ENCODE peak calls at places on chromosomes 16 and 17, in ten cellular contexts. One of them, this sample, is unnamed.

GRCh38 chr17:1746975-1747543 is 4.4 kb downstream of the SERPINF2 start:
- DNase-seq in endodermal cell: peak; percentile 82
- DNase-seq in prostate gland: peak; percentile 94
- DNase-seq in BE2C: no peak
- DNase-seq in transverse colon: peak; percentile 77
- DNase-seq in nephron progenitor cell: no peak
- DNase-seq in heart left ventricle: no peak
- DNase-seq in right lobe of liver: peak; percentile 87
- DNase-seq in HFFc6: no peak
- DNase-seq in AG04450: no peak
- DNase-seq in this sample: no peak

GRCh38 chr17:61837175-61838051 is 25.9 kb downstream of the BRIP1 start:
- DNase-seq in endodermal cell: peak; percentile 85
- DNase-seq in prostate gland: peak; percentile 47
- DNase-seq in BE2C: peak; percentile 79
- DNase-seq in transverse colon: peak; percentile 60
- DNase-seq in nephron progenitor cell: peak; percentile 51
- DNase-seq in heart left ventricle: no peak
- DNase-seq in right lobe of liver: no peak
- DNase-seq in HFFc6: peak; percentile 52
- DNase-seq in AG04450: peak; percentile 45
- DNase-seq in this sample: peak; percentile 37

GRCh38 chr17:59418732-59419166 is 87.3 kb downstream of the YPEL2 start:
- DNase-seq in endodermal cell: peak; percentile 77
- DNase-seq in prostate gland: no peak
- DNase-seq in BE2C: peak; percentile 22
- DNase-seq in transverse colon: no peak
- DNase-seq in nephron progenitor cell: no peak
- DNase-seq in heart left ventricle: no peak
- DNase-seq in right lobe of liver: no peak
- DNase-seq in HFFc6: no peak
- DNase-seq in AG04450: no peak
- DNase-seq in this sample: no peak

GRCh38 chr17:3475812-3476686 is at the start of gene ASPA:
- DNase-seq in endodermal cell: no peak
- DNase-seq in prostate gland: no peak
- DNase-seq in BE2C: no peak
- DNase-seq in transverse colon: no peak
- DNase-seq in nephron progenitor cell: no peak
- DNase-seq in heart left ventricle: no peak
- DNase-seq in right lobe of liver: no peak
- DNase-seq in HFFc6: no peak
- DNase-seq in AG04450: no peak
- DNase-seq in this sample: no peak

GRCh38 chr17:67080804-67081203 is 36.5 kb downstream of the CACNG1 start:
- DNase-seq in endodermal cell: no peak
- DNase-seq in prostate gland: no peak
- DNase-seq in BE2C: no peak
- DNase-seq in transverse colon: no peak
- DNase-seq in nephron progenitor cell: no peak
- DNase-seq in heart left ventricle: no peak
- DNase-seq in right lobe of liver: no peak
- DNase-seq in HFFc6: no peak
- DNase-seq in AG04450: no peak
- DNase-seq in this sample: no peak

GRCh38 chr17:17414316-17414937 is 62.4 kb upstream of the MED9 start:
- DNase-seq in endodermal cell: no peak
- DNase-seq in prostate gland: no peak
- DNase-seq in BE2C: no peak
- DNase-seq in transverse colon: no peak
- DNase-seq in nephron progenitor cell: no peak
- DNase-seq in heart left ventricle: no peak
- DNase-seq in right lobe of liver: no peak
- DNase-seq in HFFc6: peak; percentile 78
- DNase-seq in AG04450: no peak
- DNase-seq in this sample: no peak

GRCh38 chr17:7403043-7403901 is 625 bp downstream of the TMEM256 start:
- DNase-seq in endodermal cell: no peak
- DNase-seq in prostate gland: no peak
- DNase-seq in BE2C: peak; percentile 61
- DNase-seq in transverse colon: peak; percentile 75
- DNase-seq in nephron progenitor cell: peak; percentile 75
- DNase-seq in heart left ventricle: no peak
- DNase-seq in right lobe of liver: peak; percentile 80
- DNase-seq in HFFc6: no peak
- DNase-seq in AG04450: peak; percentile 39
- DNase-seq in this sample: no peak

GRCh38 chr16:65069766-65070165 is 52.1 kb downstream of the CDH11 start:
- DNase-seq in endodermal cell: no peak
- DNase-seq in prostate gland: no peak
- DNase-seq in BE2C: no peak
- DNase-seq in transverse colon: no peak
- DNase-seq in nephron progenitor cell: no peak
- DNase-seq in heart left ventricle: no peak
- DNase-seq in right lobe of liver: no peak
- DNase-seq in HFFc6: no peak
- DNase-seq in AG04450: no peak
- DNase-seq in this sample: no peak

GRCh38 chr17:63550816-63551639 is 751 bp downstream of the DCAF7 start:
- DNase-seq in endodermal cell: peak; percentile 83
- DNase-seq in prostate gland: no peak
- DNase-seq in BE2C: peak; percentile 70
- DNase-seq in transverse colon: peak; percentile 23
- DNase-seq in nephron progenitor cell: peak; percentile 46
- DNase-seq in heart left ventricle: no peak
- DNase-seq in right lobe of liver: no peak
- DNase-seq in HFFc6: peak; percentile 31
- DNase-seq in AG04450: no peak
- DNase-seq in this sample: no peak

GRCh38 chr17:76738468-76738850 is 540 bp downstream of the MFSD11 start:
- DNase-seq in endodermal cell: no peak
- DNase-seq in prostate gland: no peak
- DNase-seq in BE2C: no peak
- DNase-seq in transverse colon: no peak
- DNase-seq in nephron progenitor cell: no peak
- DNase-seq in heart left ventricle: no peak
- DNase-seq in right lobe of liver: no peak
- DNase-seq in HFFc6: no peak
- DNase-seq in AG04450: no peak
- DNase-seq in this sample: no peak

GRCh38 chr17:76737082-76737675 is at the start of gene SRSF2:
- DNase-seq in endodermal cell: peak; percentile 100
- DNase-seq in prostate gland: peak; percentile 97
- DNase-seq in BE2C: peak; percentile 98
- DNase-seq in transverse colon: peak; percentile 98
- DNase-seq in nephron progenitor cell: peak; percentile 98
- DNase-seq in heart left ventricle: peak; percentile 99
- DNase-seq in right lobe of liver: peak; percentile 99
- DNase-seq in HFFc6: peak; percentile 98
- DNase-seq in AG04450: peak; percentile 97
- DNase-seq in this sample: peak; percentile 100

GRCh38 chr17:76736349-76737081 is 616 bp downstream of the SRSF2 start:
- DNase-seq in endodermal cell: peak; percentile 86
- DNase-seq in prostate gland: peak; percentile 66
- DNase-seq in BE2C: peak; percentile 73
- DNase-seq in transverse colon: peak; percentile 82
- DNase-seq in nephron progenitor cell: peak; percentile 75
- DNase-seq in heart left ventricle: peak; percentile 90
- DNase-seq in right lobe of liver: peak; percentile 86
- DNase-seq in HFFc6: peak; percentile 65
- DNase-seq in AG04450: no peak
- DNase-seq in this sample: peak; percentile 64

GRCh38 chr17:76735586-76736348 is 1.4 kb downstream of the SRSF2 start:
- DNase-seq in endodermal cell: no peak
- DNase-seq in prostate gland: no peak
- DNase-seq in BE2C: no peak
- DNase-seq in transverse colon: no peak
- DNase-seq in nephron progenitor cell: no peak
- DNase-seq in heart left ventricle: no peak
- DNase-seq in right lobe of liver: no peak
- DNase-seq in HFFc6: no peak
- DNase-seq in AG04450: no peak
- DNase-seq in this sample: no peak

GRCh38 chr17:76737676-76738467 is at the start of gene MFSD11:
- DNase-seq in endodermal cell: peak; percentile 99
- DNase-seq in prostate gland: peak; percentile 88
- DNase-seq in BE2C: peak; percentile 97
- DNase-seq in transverse colon: peak; percentile 93
- DNase-seq in nephron progenitor cell: peak; percentile 94
- DNase-seq in heart left ventricle: peak; percentile 96
- DNase-seq in right lobe of liver: peak; percentile 96
- DNase-seq in HFFc6: peak; percentile 92
- DNase-seq in AG04450: peak; percentile 90
- DNase-seq in this sample: peak; percentile 91
- TF ChIP-seq CTCF in endodermal cell: no peak
- TF ChIP-seq CTCF in prostate gland: no peak
- TF ChIP-seq CTCF in BE2C: no peak
- TF ChIP-seq CTCF in transverse colon: no peak
- TF ChIP-seq CTCF in nephron progenitor cell: no peak
- TF ChIP-seq CTCF in heart left ventricle: no peak
- TF ChIP-seq CTCF in right lobe of liver: no peak
- TF ChIP-seq CTCF in HFFc6: no peak
- TF ChIP-seq CTCF in AG04450: no peak
- TF ChIP-seq CTCF in this sample: no peak

DNA sequence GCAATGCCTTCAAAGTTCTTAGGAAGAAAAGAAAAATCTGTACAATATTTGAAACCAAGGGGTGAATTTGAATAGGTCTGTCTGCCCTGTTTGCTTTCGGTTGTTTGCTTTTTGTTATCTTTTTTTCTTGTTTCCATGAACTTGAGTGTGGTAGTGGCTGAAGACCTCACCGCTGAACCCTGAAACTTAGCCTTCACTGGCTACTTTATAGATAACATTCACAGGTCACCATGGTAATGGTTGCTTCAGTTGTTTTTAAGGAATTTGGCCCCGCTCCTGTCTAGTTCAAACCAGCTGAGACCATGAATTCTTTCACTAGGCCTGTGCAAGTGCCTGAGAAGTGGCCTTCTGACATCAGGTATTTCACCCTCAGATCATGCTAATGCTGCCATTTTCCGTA is 137.0 kb upstream of the PMFBP1 start:
- DNase-seq in endodermal cell: no peak
- DNase-seq in prostate gland: no peak
- DNase-seq in BE2C: no peak
- DNase-seq in transverse colon: no peak
- DNase-seq in nephron progenitor cell: no peak
- DNase-seq in heart left ventricle: no peak
- DNase-seq in right lobe of liver: no peak
- DNase-seq in HFFc6: no peak
- DNase-seq in AG04450: no peak
- DNase-seq in this sample: no peak
- TF ChIP-seq CTCF in endodermal cell: no peak
- TF ChIP-seq CTCF in prostate gland: no peak
- TF ChIP-seq CTCF in BE2C: no peak
- TF ChIP-seq CTCF in transverse colon: no peak
- TF ChIP-seq CTCF in nephron progenitor cell: no peak
- TF ChIP-seq CTCF in heart left ventricle: no peak
- TF ChIP-seq CTCF in right lobe of liver: no peak
- TF ChIP-seq CTCF in HFFc6: no peak
- TF ChIP-seq CTCF in AG04450: no peak
- TF ChIP-seq CTCF in this sample: no peak

DNA sequence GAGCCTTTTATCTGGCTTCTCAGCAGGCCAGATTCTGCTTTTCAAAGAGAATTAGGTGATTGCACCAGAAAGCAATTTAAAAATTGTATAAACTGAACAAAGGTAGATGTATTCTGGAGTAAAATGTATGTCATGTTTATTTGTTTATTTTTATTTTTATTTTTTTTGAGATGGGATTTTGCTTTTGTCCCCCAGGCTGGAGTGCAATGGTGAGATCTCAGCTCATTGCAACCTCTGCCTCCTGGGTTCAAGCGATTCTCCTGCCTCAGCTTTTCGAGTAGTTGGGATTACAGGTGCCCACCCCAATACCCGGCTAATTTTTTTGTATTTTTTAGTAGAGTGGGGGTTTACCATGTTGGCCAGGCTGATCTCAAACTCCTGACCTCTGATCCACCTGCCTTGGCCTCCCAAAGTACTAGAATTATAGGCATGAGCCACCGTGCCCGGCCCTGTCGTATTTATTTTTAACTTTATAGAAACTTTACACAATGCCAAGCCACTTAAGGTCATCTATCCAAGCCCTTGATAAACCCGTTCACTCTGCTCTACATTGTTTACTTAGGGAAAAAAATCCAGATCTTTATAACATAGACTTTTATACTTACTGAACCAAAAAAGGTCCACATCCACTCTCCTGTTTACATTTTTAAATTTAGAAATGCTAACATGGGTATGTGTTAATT is 22.7 kb upstream of the GOT2 start:
- DNase-seq in endodermal cell: no peak
- DNase-seq in prostate gland: no peak
- DNase-seq in BE2C: no peak
- DNase-seq in transverse colon: no peak
- DNase-seq in nephron progenitor cell: no peak
- DNase-seq in heart left ventricle: no peak
- DNase-seq in right lobe of liver: no peak
- DNase-seq in HFFc6: no peak
- DNase-seq in AG04450: no peak
- DNase-seq in this sample: no peak
- TF ChIP-seq CTCF in endodermal cell: no peak
- TF ChIP-seq CTCF in prostate gland: no peak
- TF ChIP-seq CTCF in BE2C: no peak
- TF ChIP-seq CTCF in transverse colon: no peak
- TF ChIP-seq CTCF in nephron progenitor cell: no peak
- TF ChIP-seq CTCF in heart left ventricle: peak; percentile 37
- TF ChIP-seq CTCF in right lobe of liver: no peak
- TF ChIP-seq CTCF in HFFc6: peak; percentile 23
- TF ChIP-seq CTCF in AG04450: no peak
- TF ChIP-seq CTCF in this sample: peak; percentile 9

GRCh38 chr16:89686520-89687091 is at the start of gene CDK10:
- DNase-seq in endodermal cell: peak; percentile 97
- DNase-seq in prostate gland: peak; percentile 86
- DNase-seq in BE2C: peak; percentile 94
- DNase-seq in transverse colon: peak; percentile 94
- DNase-seq in nephron progenitor cell: peak; percentile 97
- DNase-seq in heart left ventricle: peak; percentile 95
- DNase-seq in right lobe of liver: peak; percentile 92
- DNase-seq in HFFc6: peak; percentile 84
- DNase-seq in AG04450: peak; percentile 57
- DNase-seq in this sample: peak; percentile 94

GRCh38 chr16:89689142-89689541 is 2.7 kb downstream of the CDK10 start:
- DNase-seq in endodermal cell: no peak
- DNase-seq in prostate gland: no peak
- DNase-seq in BE2C: no peak
- DNase-seq in transverse colon: no peak
- DNase-seq in nephron progenitor cell: no peak
- DNase-seq in heart left ventricle: no peak
- DNase-seq in right lobe of liver: no peak
- DNase-seq in HFFc6: no peak
- DNase-seq in AG04450: no peak
- DNase-seq in this sample: no peak

GRCh38 chr16:89685916-89686315 is 573 bp upstream of the CDK10 start:
- DNase-seq in endodermal cell: no peak
- DNase-seq in prostate gland: no peak
- DNase-seq in BE2C: no peak
- DNase-seq in transverse colon: no peak
- DNase-seq in nephron progenitor cell: no peak
- DNase-seq in heart left ventricle: no peak
- DNase-seq in right lobe of liver: peak; percentile 58
- DNase-seq in HFFc6: no peak
- DNase-seq in AG04450: no peak
- DNase-seq in this sample: no peak

GRCh38 chr16:89688395-89688794 is 1.9 kb downstream of the CDK10 start:
- DNase-seq in endodermal cell: no peak
- DNase-seq in prostate gland: no peak
- DNase-seq in BE2C: no peak
- DNase-seq in transverse colon: no peak
- DNase-seq in nephron progenitor cell: no peak
- DNase-seq in heart left ventricle: peak; percentile 22
- DNase-seq in right lobe of liver: no peak
- DNase-seq in HFFc6: no peak
- DNase-seq in AG04450: no peak
- DNase-seq in this sample: no peak

GRCh38 chr16:89687092-89687940 is 827 bp downstream of the CDK10 start:
- DNase-seq in endodermal cell: peak; percentile 80
- DNase-seq in prostate gland: no peak
- DNase-seq in BE2C: no peak
- DNase-seq in transverse colon: peak; percentile 90
- DNase-seq in nephron progenitor cell: no peak
- DNase-seq in heart left ventricle: no peak
- DNase-seq in right lobe of liver: peak; percentile 93
- DNase-seq in HFFc6: peak; percentile 33
- DNase-seq in AG04450: no peak
- DNase-seq in this sample: no peak
- TF ChIP-seq CTCF in endodermal cell: peak; percentile 22
- TF ChIP-seq CTCF in prostate gland: no peak
- TF ChIP-seq CTCF in BE2C: no peak
- TF ChIP-seq CTCF in transverse colon: no peak
- TF ChIP-seq CTCF in nephron progenitor cell: no peak
- TF ChIP-seq CTCF in heart left ventricle: no peak
- TF ChIP-seq CTCF in right lobe of liver: no peak
- TF ChIP-seq CTCF in HFFc6: no peak
- TF ChIP-seq CTCF in AG04450: no peak
- TF ChIP-seq CTCF in this sample: no peak